ENCODE peak calls at places on chromosomes 7 and 10, in nine cellular contexts. B is mammary epithelial cell, P is ovary, U is brain microvascular endothelial cell, O is cardiac muscle cell, Y is lower leg skin, K is MM.1S, R is bronchial epithelial cell, T is fibroblast of pulmonary artery. C is an unnamed sample.
A peak's percentile ranks its signal among the peaks of the same experiment; 100 is the strongest.

GRCh38 chr10:26706206-26706605 is 8.7 kb downstream of the PDSS1 start:
- DNase-seq in B (no peak), P (no peak), U (no peak), O (no peak), Y (no peak), K (no peak), R (no peak), T (no peak), C (no peak)

GRCh38 chr10:18651324-18652007 is at the start of gene NSUN6:
- DNase-seq in B (peak; percentile 83), P (peak; percentile 93), U (peak; percentile 88), O (peak; percentile 89), Y (peak; percentile 91), K (peak; percentile 92), R (peak; percentile 84), T (peak; percentile 90), C (peak; percentile 88)

GRCh38 chr10:10902951-10903350 is 114.7 kb upstream of the CELF2 start:
- DNase-seq in B (no peak), P (no peak), U (no peak), O (no peak), Y (no peak), K (no peak), R (no peak), T (no peak), C (no peak)

GRCh38 chr7:129862672-129863071 is 90.1 kb downstream of the UBE2H start:
- DNase-seq in B (no peak), P (no peak), U (no peak), O (peak; percentile 26), Y (no peak), K (no peak), R (no peak), T (no peak), C (no peak)

GRCh38 chr7:10412426-10413019 is 561.1 kb upstream of the PHF14 start:
- DNase-seq in B (peak; percentile 11), P (no peak), U (peak; percentile 27), O (peak; percentile 65), Y (no peak), K (peak; percentile 69), R (peak; percentile 38), T (peak; percentile 46), C (peak; percentile 13)

GRCh38 chr10:115118346-115118745 is 25.2 kb downstream of the ATRNL1 start:
- DNase-seq in B (peak; percentile 24), P (no peak), U (no peak), O (no peak), Y (no peak), K (no peak), R (peak; percentile 20), T (no peak), C (no peak)

GRCh38 chr10:3339531-3339950 is 167.0 kb upstream of the PITRM1 start:
- DNase-seq in B (no peak), P (no peak), U (peak; percentile 45), O (no peak), Y (no peak), K (no peak), R (no peak), T (no peak), C (no peak)

GRCh38 chr7:131244259-131244852 is 83.3 kb upstream of the MKLN1 start:
- DNase-seq in B (peak; percentile 76), P (peak; percentile 71), U (peak; percentile 97), O (no peak), Y (peak; percentile 48), K (no peak), R (peak; percentile 80), T (peak; percentile 90), C (peak; percentile 92)

GRCh38 chr10:118668228-118668952 is 72.9 kb upstream of the PRLHR start:
- DNase-seq in B (no peak), P (no peak), U (no peak), O (no peak), Y (no peak), K (no peak), R (no peak), T (no peak), C (no peak)

GRCh38 chr10:121734517-121735137 is 136.4 kb upstream of the FGFR2 start:
- DNase-seq in B (peak; percentile 10), P (peak; percentile 42), U (no peak), O (peak; percentile 48), Y (no peak), K (peak; percentile 33), R (no peak), T (peak; percentile 27), C (peak; percentile 27)

GRCh38 chr10:34295142-34295548 is 520.0 kb downstream of the PARD3 start:
- DNase-seq in B (no peak), P (no peak), U (no peak), O (no peak), Y (no peak), K (no peak), R (no peak), T (no peak), C (no peak)

GRCh38 chr7:100860702-100861615 is 6.2 kb upstream of the TRIP6 start:
- DNase-seq in B (no peak), P (no peak), U (no peak), O (no peak), Y (no peak), K (no peak), R (no peak), T (no peak), C (no peak)

GRCh38 chr10:34286136-34286739 is 528.9 kb downstream of the PARD3 start:
- DNase-seq in B (peak; percentile 32), P (no peak), U (no peak), O (no peak), Y (no peak), K (no peak), R (peak; percentile 36), T (no peak), C (no peak)

GRCh38 chr7:1091019-1091643 is 3.2 kb downstream of the GPER1 start:
- DNase-seq in B (peak; percentile 10), P (no peak), U (no peak), O (no peak), Y (no peak), K (no peak), R (no peak), T (no peak), C (no peak)

GRCh38 chr7:108535744-108536143 is 9.8 kb upstream of the PNPLA8 start:
- DNase-seq in B (no peak), P (no peak), U (no peak), O (no peak), Y (no peak), K (no peak), R (no peak), T (no peak), C (no peak)

GRCh38 chr7:96179341-96179740 is 142.6 kb downstream of the SLC25A13 start:
- DNase-seq in B (peak; percentile 17), P (no peak), U (no peak), O (no peak), Y (no peak), K (no peak), R (peak; percentile 10), T (peak; percentile 11), C (peak; percentile 13)

GRCh38 chr7:96177353-96177752 is 144.5 kb downstream of the SLC25A13 start:
- DNase-seq in B (no peak), P (no peak), U (no peak), O (no peak), Y (no peak), K (no peak), R (no peak), T (no peak), C (no peak)

GRCh38 chr7:96181174-96181573 is 140.7 kb downstream of the SLC25A13 start:
- DNase-seq in B (no peak), P (no peak), U (no peak), O (peak; percentile 18), Y (no peak), K (no peak), R (no peak), T (peak; percentile 55), C (no peak)

GRCh38 chr7:96178581-96178980 is 143.3 kb downstream of the SLC25A13 start:
- DNase-seq in B (peak; percentile 84), P (no peak), U (no peak), O (peak; percentile 59), Y (no peak), K (no peak), R (peak; percentile 84), T (no peak), C (no peak)

GRCh38 chr7:96179863-96180262 is 142.0 kb downstream of the SLC25A13 start:
- DNase-seq in B (no peak), P (no peak), U (no peak), O (no peak), Y (no peak), K (no peak), R (no peak), T (peak; percentile 25), C (peak; percentile 36)
- TF ChIP-seq CTCF in B (no peak), P (no peak), U (no peak), O (no peak), Y (no peak), K (no peak), R (no peak), T (no peak), C (peak; percentile 21)

GRCh38 chr7:124764071-124764846 is 1.3 kb downstream of the GPR37 start:
- DNase-seq in B (no peak), P (no peak), U (no peak), O (peak; percentile 5), Y (no peak), K (no peak), R (no peak), T (no peak), C (no peak)
- H3K4me3 ChIP-seq in B (peak overlapping the region; percentile 74), P (peak overlapping the region; percentile 34), U (peak overlapping the region; percentile 59), O (peak overlapping the region; percentile 53), Y (peak overlapping the region; percentile 43), K (peak overlapping the region; percentile 72), R (peak overlapping the region; percentile 49), T (peak overlapping the region; percentile 50), C (peak overlapping the region; percentile 59)

GRCh38 chr10:1487288-1487687 is 250.0 kb downstream of the ADARB2 start:
- DNase-seq in B (no peak), P (no peak), U (no peak), O (no peak), Y (no peak), K (no peak), R (no peak), T (no peak), C (no peak)

GRCh38 chr10:1486841-1487240 is 250.5 kb downstream of the ADARB2 start:
- DNase-seq in B (no peak), P (no peak), U (no peak), O (no peak), Y (no peak), K (no peak), R (no peak), T (no peak), C (no peak)

GRCh38 chr10:1492641-1493040 is 244.7 kb downstream of the ADARB2 start:
- DNase-seq in B (no peak), P (no peak), U (no peak), O (no peak), Y (no peak), K (no peak), R (no peak), T (no peak), C (no peak)

GRCh38 chr10:1489801-1490200 is 247.5 kb downstream of the ADARB2 start:
- DNase-seq in B (no peak), P (no peak), U (no peak), O (no peak), Y (no peak), K (no peak), R (no peak), T (no peak), C (no peak)

GRCh38 chr10:1488970-1489548 is 248.3 kb downstream of the ADARB2 start:
- DNase-seq in B (no peak), P (no peak), U (no peak), O (no peak), Y (no peak), K (peak; percentile 81), R (no peak), T (no peak), C (no peak)
- TF ChIP-seq CTCF in B (no peak), P (no peak), U (no peak), O (no peak), Y (no peak), K (no peak), R (no peak), T (no peak), C (no peak)

GRCh38 chr10:102389894-102390293 is 5.6 kb upstream of the NFKB2 start:
- DNase-seq in B (no peak), P (no peak), U (no peak), O (no peak), Y (no peak), K (no peak), R (peak; percentile 41), T (no peak), C (no peak)
- H3K4me3 ChIP-seq in B (no peak overlapping the region), P (no peak overlapping the region), U (no peak overlapping the region), O (no peak overlapping the region), Y (no peak overlapping the region), K (no peak overlapping the region), R (no peak overlapping the region), T (no peak overlapping the region), C (no peak overlapping the region)